ENCODE peak calls at places on chromosomes 16 and 17, in nine cellular contexts. H is IMR-90; R is CD8-positive, alpha-beta T cell; W is progenitor cell of endocrine pancreas; D is mammary epithelial cell; A is WTC11; M is A549; O is body of pancreas; G is BE2C. S is an unnamed sample.

GRCh38 chr17:5329784-5330557 is 47.9 kb downstream of the RABEP1 start:
- DNase-seq in H (peak), R (no peak), W (no peak), D (no peak), A (no peak), M (no peak), O (no peak), G (no peak), S (no peak)

GRCh38 chr17:33667052-33667509 is 374.0 kb upstream of the ASIC2 start:
- DNase-seq in H (no peak), R (no peak), W (no peak), D (no peak), A (no peak), M (no peak), O (no peak), G (no peak), S (no peak)

GRCh38 chr17:39209317-39210092 is 9.4 kb downstream of the RPL19 start:
- DNase-seq in H (peak), R (peak), W (no peak), D (no peak), A (peak), M (no peak), O (peak), G (peak), S (peak)

GRCh38 chr16:25481636-25482035 is 210.1 kb upstream of the HS3ST4 start:
- DNase-seq in H (no peak), R (no peak), W (no peak), D (peak), A (no peak), M (no peak), O (no peak), G (no peak), S (no peak)

GRCh38 chr16:25097304-25097988 is 14.1 kb upstream of the LCMT1 start:
- DNase-seq in H (peak), R (no peak), W (no peak), D (no peak), A (no peak), M (no peak), O (no peak), G (no peak), S (no peak)

GRCh38 chr17:65204001-65204400 is 66.8 kb downstream of the RGS9 start:
- DNase-seq in H (no peak), R (no peak), W (no peak), D (no peak), A (no peak), M (no peak), O (no peak), G (no peak), S (no peak)

GRCh38 chr16:68091604-68092261 is 6.6 kb downstream of the NFATC3 start:
- DNase-seq in H (peak), R (no peak), W (no peak), D (peak), A (no peak), M (no peak), O (no peak), G (no peak), S (no peak)

GRCh38 chr17:45813051-45813731 is 29.1 kb downstream of the CRHR1 start:
- DNase-seq in H (no peak), R (no peak), W (peak), D (no peak), A (peak), M (no peak), O (no peak), G (no peak), S (no peak)

GRCh38 chr16:49461517-49461951 is 87.9 kb downstream of the C16orf78 start:
- DNase-seq in H (no peak), R (peak), W (no peak), D (no peak), A (no peak), M (no peak), O (no peak), G (no peak), S (no peak)

GRCh38 chr16:50539822-50540710 is 8.1 kb upstream of the NKD1 start:
- DNase-seq in H (no peak), R (no peak), W (no peak), D (no peak), A (peak), M (no peak), O (no peak), G (no peak), S (no peak)

GRCh38 chr16:84069540-84069939 is 26.9 kb upstream of the SLC38A8 start:
- DNase-seq in H (no peak), R (no peak), W (no peak), D (no peak), A (no peak), M (no peak), O (no peak), G (no peak), S (no peak)

GRCh38 chr17:43118679-43119615 is 6.2 kb downstream of the BRCA1 start:
- DNase-seq in H (peak), R (no peak), W (no peak), D (no peak), A (no peak), M (no peak), O (no peak), G (no peak), S (no peak)

DNA sequence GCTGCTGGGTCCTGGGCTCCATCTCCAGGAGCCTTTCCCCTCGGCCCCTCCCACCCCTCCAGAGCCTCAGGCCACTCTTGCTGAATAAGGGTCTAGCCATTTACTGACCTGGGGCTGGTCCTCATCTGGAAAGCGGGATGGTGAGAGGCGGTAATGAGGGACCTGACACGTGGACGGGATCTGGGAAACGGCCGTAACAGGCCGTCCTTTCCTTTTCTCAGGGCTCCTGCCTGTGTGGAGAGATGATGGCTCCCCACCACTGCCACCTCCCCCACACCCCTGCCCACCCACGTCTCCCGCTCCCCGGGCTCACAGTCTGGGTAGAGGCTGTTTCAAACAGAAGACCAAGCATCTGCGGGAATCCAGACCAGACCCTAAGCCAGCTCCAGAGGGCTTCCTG is 20.6 kb upstream of the KCNJ12 start:
- DNase-seq in H (no peak), R (no peak), W (no peak), D (no peak), A (no peak), M (no peak), O (no peak), G (no peak), S (no peak)
- TF ChIP-seq CTCF in H (no peak), R (no peak), W (no peak), D (no peak), A (no peak), M (no peak), O (no peak), G (no peak), S (no peak)

DNA sequence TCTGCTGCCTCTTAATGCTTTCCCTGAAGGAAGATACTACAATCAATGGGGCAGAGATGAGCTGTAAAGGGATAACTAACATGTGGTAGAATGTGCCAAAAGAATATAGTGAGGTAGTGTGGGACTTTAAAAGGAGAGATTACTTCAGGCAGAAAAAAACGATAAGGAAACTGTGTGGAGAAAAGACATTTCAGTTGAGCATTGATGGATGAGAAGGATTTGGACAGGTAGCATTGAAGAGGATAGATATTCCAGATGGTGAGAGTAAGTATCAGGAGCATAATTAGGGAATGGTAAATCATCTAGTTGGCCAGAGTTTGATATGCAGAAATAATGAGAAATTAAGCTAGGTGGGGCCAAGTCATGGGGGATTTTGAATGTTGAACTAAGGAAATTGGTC is 97.3 kb downstream of the NLK start:
- DNase-seq in H (no peak), R (no peak), W (no peak), D (no peak), A (no peak), M (no peak), O (no peak), G (no peak), S (no peak)
- TF ChIP-seq CTCF in H (no peak), R (no peak), W (no peak), D (no peak), A (no peak), M (no peak), O (no peak), G (no peak), S (no peak)

GRCh38 chr17:76104896-76105231 is 1.3 kb upstream of the EXOC7 start:
- DNase-seq in H (no peak), R (no peak), W (no peak), D (no peak), A (no peak), M (no peak), O (no peak), G (no peak), S (no peak)

GRCh38 chr17:76102944-76103273 is 678 bp downstream of the EXOC7 start:
- DNase-seq in H (no peak), R (no peak), W (no peak), D (peak), A (no peak), M (no peak), O (no peak), G (no peak), S (no peak)

GRCh38 chr17:76107507-76107906 is 3.9 kb upstream of the EXOC7 start:
- DNase-seq in H (no peak), R (no peak), W (no peak), D (no peak), A (no peak), M (no peak), O (no peak), G (no peak), S (no peak)

GRCh38 chr17:76104140-76104895 is 731 bp upstream of the EXOC7 start:
- DNase-seq in H (no peak), R (no peak), W (no peak), D (no peak), A (no peak), M (no peak), O (no peak), G (no peak), S (no peak)

GRCh38 chr17:76103274-76104139 is at the start of gene EXOC7:
- DNase-seq in H (peak), R (peak), W (peak), D (peak), A (peak), M (peak), O (peak), G (peak), S (peak)
- TF ChIP-seq CTCF in H (no peak), R (no peak), W (no peak), D (no peak), A (no peak), M (no peak), O (no peak), G (no peak), S (no peak)

DNA sequence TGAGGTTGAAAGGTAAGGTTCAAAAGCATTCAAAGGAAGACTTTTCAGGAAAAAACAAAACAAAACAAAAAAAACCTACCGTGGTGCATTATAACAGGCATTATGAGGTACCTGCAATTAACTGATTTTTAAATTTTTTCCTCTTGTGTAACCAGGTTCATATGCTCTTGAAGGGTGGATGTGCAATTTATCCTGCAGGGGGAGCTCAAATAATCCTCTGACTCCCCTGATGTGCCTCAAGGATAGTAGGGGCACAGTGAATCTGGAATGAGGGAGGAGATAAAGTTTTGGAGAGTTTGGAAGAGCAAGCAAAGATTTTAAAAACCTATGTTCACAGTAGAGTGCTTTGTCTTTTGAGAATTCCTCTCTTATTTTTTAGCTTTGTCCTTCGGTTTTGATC is 1349.4 kb downstream of the CDH8 start:
- DNase-seq in H (no peak), R (no peak), W (no peak), D (no peak), A (no peak), M (no peak), O (no peak), G (no peak), S (no peak)
- TF ChIP-seq CTCF in H (no peak), R (no peak), W (peak), D (peak), A (no peak), M (no peak), O (no peak), G (peak), S (no peak)

GRCh38 chr16:89453662-89454321 is 36.6 kb downstream of the ANKRD11 start:
- DNase-seq in H (no peak), R (no peak), W (no peak), D (no peak), A (no peak), M (peak), O (peak), G (no peak), S (no peak)
- TF ChIP-seq CTCF in H (peak), R (no peak), W (peak), D (peak), A (peak), M (no peak), O (peak), G (peak), S (no peak)

DNA sequence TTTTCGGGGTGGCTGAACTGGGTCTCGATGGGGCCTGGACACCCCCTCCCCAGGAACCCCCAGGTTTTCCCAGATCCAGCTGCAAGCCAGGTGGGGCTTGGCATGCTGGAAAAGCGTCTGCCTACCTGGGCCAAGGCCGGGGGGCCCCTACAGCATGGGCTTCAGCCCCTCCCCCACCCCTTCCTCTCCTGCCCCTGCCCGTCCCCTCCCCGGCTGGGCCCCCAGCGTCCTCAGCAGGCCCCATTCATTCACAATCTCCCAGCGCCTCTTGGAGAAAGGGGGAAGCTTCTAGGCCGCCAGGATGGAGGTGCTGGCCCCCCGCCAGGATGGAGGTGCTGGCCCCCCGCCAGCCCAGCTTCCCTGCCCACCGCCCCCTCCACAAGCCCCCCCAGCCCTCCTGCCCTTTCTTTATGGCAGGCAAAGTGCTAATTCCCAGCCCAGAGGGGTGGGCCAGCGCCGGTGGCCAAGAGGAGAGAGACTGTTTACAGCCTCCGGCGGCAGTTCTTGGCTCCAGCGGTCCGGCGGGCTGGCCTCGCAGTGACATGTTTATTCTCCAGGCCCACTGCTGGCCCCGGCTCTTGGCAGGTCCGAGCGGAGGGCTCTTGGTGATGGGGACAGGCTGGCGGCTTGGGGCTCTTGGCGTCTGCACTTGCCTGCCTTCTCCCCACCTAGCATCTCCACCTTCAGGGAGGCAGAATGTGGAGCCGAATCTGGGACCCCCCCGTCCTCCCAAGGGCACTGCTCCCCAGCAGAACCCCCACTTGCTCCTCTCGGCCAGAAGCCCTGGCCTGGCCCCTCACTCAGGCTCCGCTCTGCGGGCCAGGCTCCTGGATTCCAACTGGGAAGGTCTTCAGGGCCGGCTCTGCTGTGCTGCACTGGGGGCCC is 94.4 kb upstream of the CIBAR2 start:
- DNase-seq in H (peak), R (no peak), W (no peak), D (no peak), A (no peak), M (no peak), O (peak), G (peak), S (no peak)
- TF ChIP-seq CTCF in H (no peak), R (no peak), W (no peak), D (no peak), A (no peak), M (no peak), O (no peak), G (no peak), S (no peak)

DNA sequence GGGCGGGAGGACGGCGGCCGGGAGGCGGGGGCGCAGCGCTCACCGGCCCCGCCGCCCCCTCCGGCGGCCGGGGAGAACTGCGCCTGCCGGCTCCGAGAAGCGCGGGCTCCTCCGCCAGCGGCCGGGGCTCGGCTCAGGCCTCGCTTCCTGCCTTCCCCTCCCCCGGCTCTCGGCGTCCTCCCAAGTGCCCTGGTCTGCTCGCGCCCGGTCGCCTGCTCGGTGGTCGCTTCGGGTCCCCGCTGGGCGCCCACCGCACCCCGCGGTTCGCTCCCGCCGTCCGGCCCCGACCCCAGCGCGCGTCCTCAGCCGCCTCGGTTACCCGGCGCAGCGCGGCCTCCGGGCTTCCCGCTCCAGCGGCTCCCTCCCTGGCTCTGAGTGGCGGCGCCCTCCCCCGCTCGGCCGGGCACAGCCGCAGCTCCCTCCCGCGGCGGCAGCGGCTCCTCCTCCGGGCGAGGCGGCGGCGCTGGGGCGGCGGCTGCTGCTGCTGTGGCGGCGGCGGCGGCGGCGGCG is 294 bp downstream of the UBTF start:
- DNase-seq in H (peak), R (peak), W (peak), D (peak), A (peak), M (peak), O (peak), G (peak), S (no peak)
- TF ChIP-seq CTCF in H (peak), R (peak), W (peak), D (no peak), A (peak), M (no peak), O (peak), G (no peak), S (no peak)

GRCh38 chr17:63022567-63022966 is 56.5 kb downstream of the TANC2 start:
- DNase-seq in H (no peak), R (no peak), W (no peak), D (no peak), A (no peak), M (no peak), O (no peak), G (no peak), S (no peak)
- TF ChIP-seq CTCF in H (no peak), R (no peak), W (no peak), D (no peak), A (no peak), M (no peak), O (no peak), G (no peak), S (no peak)

GRCh38 chr16:3144331-3144881 is 9.6 kb downstream of the ZNF213 start:
- DNase-seq in H (no peak), R (no peak), W (no peak), D (no peak), A (no peak), M (no peak), O (no peak), G (no peak), S (no peak)
- TF ChIP-seq CTCF in H (no peak), R (no peak), W (no peak), D (no peak), A (no peak), M (no peak), O (no peak), G (no peak), S (no peak)

DNA sequence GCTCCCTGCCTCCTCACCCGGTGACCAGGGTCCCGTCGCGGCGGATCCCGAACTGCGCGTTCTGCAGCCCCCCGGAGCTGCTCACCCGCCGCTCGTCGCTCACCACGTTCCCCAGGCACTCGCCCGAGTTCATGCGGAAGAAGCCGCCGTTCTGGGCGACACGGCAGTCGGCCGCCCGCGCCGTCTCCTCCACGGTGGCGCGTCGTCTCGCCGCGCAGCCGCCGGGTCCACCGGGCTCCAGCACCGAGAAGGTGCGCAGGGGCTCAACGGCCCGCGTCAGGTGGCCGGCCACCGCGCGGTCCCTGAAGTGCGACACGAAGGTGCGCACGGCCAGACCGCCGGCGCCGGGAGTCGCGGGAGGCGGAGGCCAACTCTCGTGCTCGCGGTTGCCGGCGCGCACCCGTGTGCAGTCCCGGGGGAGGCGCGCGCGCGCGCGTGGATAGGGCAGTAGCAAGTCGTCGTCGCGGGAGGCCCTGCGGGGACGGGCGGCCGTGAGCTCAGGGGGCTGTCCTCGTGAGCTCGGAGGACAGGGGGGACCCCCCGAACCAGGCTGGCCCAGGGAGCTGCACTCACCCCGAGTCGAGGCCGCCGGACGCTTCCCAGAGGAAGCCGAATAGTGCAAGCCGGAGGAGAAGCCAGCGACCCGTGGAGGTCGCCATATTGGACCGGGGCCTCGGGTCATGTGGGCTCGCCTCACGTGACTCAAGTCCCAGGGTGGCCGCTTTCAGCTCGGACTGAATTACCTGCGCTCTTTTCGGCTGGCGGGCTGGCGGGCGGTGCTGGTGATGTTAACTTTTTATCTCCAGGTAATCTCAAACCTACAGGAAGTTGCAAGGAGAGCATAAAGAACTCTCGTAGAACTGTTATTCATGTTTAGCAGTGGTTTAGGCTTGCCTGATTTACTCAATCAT is at the start of gene NAGPA:
- DNase-seq in H (peak), R (peak), W (peak), D (peak), A (peak), M (peak), O (peak), G (peak), S (peak)
- TF ChIP-seq CTCF in H (no peak), R (no peak), W (no peak), D (no peak), A (no peak), M (no peak), O (no peak), G (no peak), S (no peak)